ENCODE peak calls at places on chromosomes 6 and 20, in eight cellular contexts. S is neural progenitor cell, L is fibroblast of lung, M is heart left ventricle, F is adrenal gland, T is tibial artery, G is lower lobe of right lung, E is heart right ventricle. C is an unnamed sample.

GRCh38 chr6:133761706-133762105 is 127.2 kb upstream of the TCF21 start:
- DNase-seq in S (no peak), L (peak; percentile 73), M (no peak), F (no peak), T (no peak), G (no peak), E (no peak), C (no peak)

GRCh38 chr20:32278199-32278643 is 770 bp downstream of the KIF3B start:
- DNase-seq in S (no peak), L (no peak), M (no peak), F (no peak), T (peak; percentile 43), G (no peak), E (no peak), C (no peak)

GRCh38 chr6:23348185-23348584 is 777.8 kb upstream of the NRSN1 start:
- DNase-seq in S (no peak), L (no peak), M (no peak), F (no peak), T (no peak), G (no peak), E (no peak), C (no peak)

GRCh38 chr20:33793011-33793931 is 17.9 kb upstream of the CHMP4B start:
- DNase-seq in S (no peak), L (no peak), M (peak; percentile 51), F (no peak), T (no peak), G (no peak), E (peak; percentile 40), C (no peak)

GRCh38 chr20:40744072-40744471 is 55.0 kb upstream of the MAFB start:
- DNase-seq in S (no peak), L (no peak), M (no peak), F (no peak), T (no peak), G (no peak), E (no peak), C (no peak)

GRCh38 chr6:122476131-122476530 is 4.5 kb upstream of the SERINC1 start:
- DNase-seq in S (peak; percentile 25), L (peak; percentile 57), M (no peak), F (no peak), T (no peak), G (no peak), E (no peak), C (no peak)

GRCh38 chr6:105900120-105900937 is 185.8 kb upstream of the PRDM1 start:
- DNase-seq in S (no peak), L (peak; percentile 69), M (no peak), F (no peak), T (no peak), G (no peak), E (no peak), C (no peak)

GRCh38 chr6:139457482-139457881 is 83.0 kb upstream of the CITED2 start:
- DNase-seq in S (no peak), L (no peak), M (no peak), F (no peak), T (no peak), G (no peak), E (no peak), C (no peak)

GRCh38 chr20:60031107-60031506 is 72.9 kb downstream of the CDH26 start:
- DNase-seq in S (no peak), L (no peak), M (no peak), F (no peak), T (no peak), G (no peak), E (no peak), C (no peak)

GRCh38 chr6:32082951-32083350 is 26.2 kb downstream of the TNXB start:
- DNase-seq in S (no peak), L (peak; percentile 76), M (peak; percentile 46), F (no peak), T (peak; percentile 90), G (no peak), E (peak; percentile 48), C (no peak)

DNA sequence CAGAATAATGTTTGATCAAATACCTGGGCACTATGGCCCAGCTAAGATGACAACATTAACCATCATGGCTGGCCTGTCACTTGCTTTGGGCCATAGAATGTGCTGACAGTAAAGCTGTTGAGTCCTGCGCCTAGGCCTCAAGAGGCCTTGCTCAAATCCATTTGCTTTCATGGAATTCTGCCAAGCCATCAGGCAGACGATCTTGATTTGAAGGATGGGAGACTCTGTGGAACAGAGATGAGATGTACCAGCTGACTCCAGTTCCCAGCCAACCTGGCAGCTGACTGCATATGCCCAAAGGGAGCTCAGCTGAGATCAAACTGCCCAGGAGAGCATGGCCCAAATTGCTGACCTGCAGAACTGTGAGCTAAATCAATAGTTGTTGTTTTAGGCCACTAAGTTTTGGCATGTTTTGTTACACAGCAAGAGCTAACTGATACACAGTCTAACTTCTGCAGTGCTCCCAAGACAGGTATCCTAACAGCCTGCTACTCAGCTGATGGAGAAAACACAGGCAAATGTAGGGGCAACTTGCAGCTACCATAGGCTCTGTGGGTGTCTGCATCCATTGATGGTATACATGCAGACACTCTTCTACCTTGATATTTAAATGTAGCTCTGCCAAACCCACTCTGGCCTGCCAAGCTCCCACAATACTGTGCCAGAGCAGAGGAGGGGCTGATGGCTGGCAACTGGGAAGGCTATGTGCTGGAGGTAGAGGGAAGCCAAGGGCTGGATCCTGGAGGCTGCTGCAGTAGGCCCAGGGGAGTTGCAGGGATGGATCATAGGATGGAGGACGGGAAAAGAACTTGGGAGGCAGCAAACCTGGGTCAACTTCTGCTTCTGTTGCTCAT is 55.2 kb upstream of the RNF24 start:
- DNase-seq in S (no peak), L (no peak), M (no peak), F (no peak), T (no peak), G (no peak), E (no peak), C (no peak)
- H3K27ac ChIP-seq in S (no peak overlapping the region), L (peak overlapping the region; percentile 19), M (peak overlapping the region; percentile 44), F (no peak overlapping the region), T (peak overlapping the region; percentile 72), G (no peak overlapping the region), E (peak overlapping the region; percentile 45), C (no peak overlapping the region)

DNA sequence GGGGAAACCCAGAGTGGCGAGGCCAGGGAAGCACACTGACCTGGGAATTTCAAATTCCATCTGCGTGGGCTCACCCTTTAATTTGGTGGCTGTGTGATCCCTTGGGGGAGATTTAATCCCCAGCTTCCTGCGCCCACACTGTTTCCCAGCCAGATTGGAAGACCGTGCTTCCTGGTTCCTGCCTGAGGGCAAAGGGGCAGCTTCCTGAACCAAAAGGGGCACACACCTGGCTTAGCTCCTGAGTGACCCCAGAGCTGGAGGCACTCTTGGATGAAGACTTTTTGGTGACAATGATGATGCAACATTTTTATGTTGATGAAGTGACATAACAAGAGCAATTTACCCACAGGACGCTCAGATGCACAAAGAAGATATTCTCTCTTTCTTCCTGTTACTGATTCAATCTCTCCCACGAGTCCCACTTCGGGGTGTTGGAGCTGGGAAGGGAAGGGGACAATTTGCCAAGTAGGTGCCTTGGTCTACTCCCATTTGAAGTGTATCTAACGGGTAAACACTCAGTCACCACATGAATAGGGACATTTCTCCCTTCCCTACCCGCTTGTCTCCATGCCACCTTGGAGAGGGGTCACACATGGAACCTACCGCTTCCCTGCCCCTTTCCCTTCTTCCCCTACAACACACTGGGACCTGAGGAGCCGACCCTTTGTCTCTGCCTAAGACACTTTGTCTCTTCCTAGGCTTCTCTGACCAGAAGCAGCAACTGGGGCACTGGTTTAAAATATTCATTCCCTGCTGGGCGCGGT is 28.6 kb upstream of the CDKN1A start:
- DNase-seq in S (no peak), L (no peak), M (no peak), F (no peak), T (no peak), G (no peak), E (no peak), C (no peak)
- H3K27ac ChIP-seq in S (no peak overlapping the region), L (no peak overlapping the region), M (no peak overlapping the region), F (no peak overlapping the region), T (no peak overlapping the region), G (no peak overlapping the region), E (no peak overlapping the region), C (no peak overlapping the region)

GRCh38 chr6:30260036-30260504 is 46.9 kb upstream of the TRIM26 start:
- DNase-seq in S (no peak), L (peak; percentile 17), M (no peak), F (peak; percentile 23), T (no peak), G (peak; percentile 53), E (peak; percentile 13), C (no peak)

GRCh38 chr6:30264731-30265130 is 51.5 kb upstream of the TRIM26 start:
- DNase-seq in S (no peak), L (no peak), M (no peak), F (no peak), T (no peak), G (no peak), E (no peak), C (no peak)

GRCh38 chr6:30265166-30265565 is 52.0 kb upstream of the TRIM26 start:
- DNase-seq in S (no peak), L (no peak), M (no peak), F (no peak), T (no peak), G (no peak), E (no peak), C (no peak)

GRCh38 chr6:30265594-30265993 is 52.4 kb upstream of the TRIM26 start:
- DNase-seq in S (no peak), L (no peak), M (no peak), F (no peak), T (no peak), G (no peak), E (no peak), C (no peak)

GRCh38 chr6:30263734-30264133 is 50.5 kb upstream of the TRIM26 start:
- DNase-seq in S (no peak), L (peak; percentile 14), M (no peak), F (peak; percentile 28), T (no peak), G (no peak), E (no peak), C (no peak)
- H3K27ac ChIP-seq in S (no peak overlapping the region), L (no peak overlapping the region), M (no peak overlapping the region), F (peak overlapping the region; percentile 61), T (no peak overlapping the region), G (no peak overlapping the region), E (no peak overlapping the region), C (no peak overlapping the region)

GRCh38 chr6:30152019-30152673 is 8.9 kb downstream of the TRIM10 start:
- DNase-seq in S (no peak), L (no peak), M (no peak), F (no peak), T (no peak), G (no peak), E (no peak), C (no peak)

GRCh38 chr6:30155522-30156261 is 5.3 kb downstream of the TRIM10 start:
- DNase-seq in S (no peak), L (no peak), M (no peak), F (no peak), T (no peak), G (no peak), E (no peak), C (no peak)

GRCh38 chr6:30154709-30155521 is 6.1 kb downstream of the TRIM10 start:
- DNase-seq in S (no peak), L (peak; percentile 22), M (no peak), F (no peak), T (no peak), G (no peak), E (no peak), C (no peak)

GRCh38 chr6:30152910-30153309 is 8.1 kb downstream of the TRIM10 start:
- DNase-seq in S (no peak), L (no peak), M (no peak), F (no peak), T (no peak), G (no peak), E (no peak), C (no peak)

DNA sequence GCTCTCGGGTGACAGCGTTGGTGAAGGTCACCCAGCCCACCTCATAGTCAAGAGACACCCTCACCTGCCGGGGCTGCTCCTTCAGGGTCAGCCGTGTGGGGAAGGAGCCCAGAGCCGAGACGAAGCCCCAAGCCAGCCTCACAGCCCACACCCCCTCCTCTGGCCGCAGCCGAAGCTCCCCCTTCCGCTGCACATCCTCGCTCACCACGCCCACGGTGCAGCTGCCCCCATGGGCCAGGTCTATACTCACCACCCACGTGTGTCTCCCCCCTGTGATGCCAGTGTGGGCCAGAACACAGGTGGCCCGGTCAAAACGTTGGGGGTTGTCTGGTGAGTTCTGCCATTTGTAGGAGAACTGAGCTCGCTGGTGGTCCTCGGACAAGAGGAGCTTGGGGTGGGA is 7.0 kb downstream of the TRIM10 start:
- DNase-seq in S (no peak), L (no peak), M (no peak), F (no peak), T (no peak), G (no peak), E (no peak), C (no peak)
- H3K27ac ChIP-seq in S (no peak overlapping the region), L (no peak overlapping the region), M (no peak overlapping the region), F (no peak overlapping the region), T (no peak overlapping the region), G (no peak overlapping the region), E (no peak overlapping the region), C (no peak overlapping the region)